ENCODE peak calls at places on chromosomes 1 and 21, in seven cellular contexts. V is heart right ventricle, A is right cardiac atrium, W is dorsolateral prefrontal cortex, S is caudate nucleus, C is tibial nerve, J is breast epithelium. P is an unnamed sample.
A peak's percentile ranks its signal among the peaks of the same experiment; 100 is the strongest.

GRCh38 chr1:29758764-29759499 is 522.6 kb downstream of the PTPRU start:
- DNase-seq in V (no peak), A (no peak), W (no peak), S (no peak), C (no peak), J (no peak), P (no peak)

GRCh38 chr1:233299450-233299849 is 3.9 kb upstream of the PCNX2 start:
- DNase-seq in V (no peak), A (no peak), W (no peak), S (no peak), C (no peak), J (no peak), P (no peak)

GRCh38 chr1:1777510-1777909 is 760 bp downstream of the NADK start:
- DNase-seq in V (peak; percentile 58), A (peak; percentile 72), W (no peak), S (no peak), C (peak; percentile 32), J (no peak), P (no peak)

GRCh38 chr1:201259476-201260235 is 23.6 kb upstream of the PKP1 start:
- DNase-seq in V (no peak), A (peak; percentile 37), W (no peak), S (no peak), C (no peak), J (no peak), P (no peak)

GRCh38 chr1:6111991-6112689 is 66.5 kb downstream of the KCNAB2 start:
- DNase-seq in V (no peak), A (peak; percentile 1), W (no peak), S (no peak), C (no peak), J (no peak), P (no peak)

GRCh38 chr21:27564684-27565280 is 597.9 kb upstream of the ADAMTS5 start:
- DNase-seq in V (peak; percentile 43), A (peak; percentile 39), W (no peak), S (peak; percentile 16), C (no peak), J (no peak), P (no peak)

GRCh38 chr1:24793762-24794161 is 48.5 kb downstream of the CLIC4 start:
- DNase-seq in V (peak; percentile 22), A (no peak), W (no peak), S (no peak), C (no peak), J (no peak), P (no peak)

GRCh38 chr1:108057536-108057935 is 92.6 kb upstream of the VAV3 start:
- DNase-seq in V (peak; percentile 60), A (peak; percentile 44), W (no peak), S (no peak), C (peak; percentile 28), J (peak; percentile 63), P (no peak)

GRCh38 chr1:54803761-54804470 is 2.8 kb upstream of the TTC22 start:
- DNase-seq in V (no peak), A (peak; percentile 75), W (no peak), S (no peak), C (no peak), J (no peak), P (no peak)

GRCh38 chr1:190478193-190479007 is 736 bp upstream of the BRINP3 start:
- DNase-seq in V (no peak), A (no peak), W (peak; percentile 40), S (no peak), C (no peak), J (no peak), P (no peak)

GRCh38 chr1:237179511-237179910 is 137.5 kb downstream of the RYR2 start:
- DNase-seq in V (no peak), A (no peak), W (no peak), S (no peak), C (no peak), J (no peak), P (no peak)

GRCh38 chr21:44299085-44299457 is 782 bp upstream of the PFKL start:
- DNase-seq in V (no peak), A (no peak), W (no peak), S (no peak), C (no peak), J (no peak), P (no peak)

GRCh38 chr1:220879090-220879508 is at the start of gene HLX:
- DNase-seq in V (peak; percentile 95), A (peak; percentile 94), W (peak; percentile 60), S (no peak), C (peak; percentile 81), J (no peak), P (peak; percentile 60)

GRCh38 chr21:45069711-45070110 is 4.7 kb upstream of the ADARB1 start:
- DNase-seq in V (no peak), A (no peak), W (no peak), S (no peak), C (no peak), J (peak; percentile 27), P (no peak)

GRCh38 chr1:55724551-55725325 is 509.6 kb upstream of the USP24 start:
- DNase-seq in V (no peak), A (no peak), W (no peak), S (no peak), C (no peak), J (no peak), P (no peak)

GRCh38 chr21:32412162-32412997 is at the start of gene EVA1C:
- DNase-seq in V (peak; percentile 80), A (peak; percentile 84), W (peak; percentile 33), S (peak; percentile 53), C (peak; percentile 49), J (peak; percentile 69), P (no peak)

GRCh38 chr1:222975472-222976122 is 160.8 kb downstream of the DISP1 start:
- DNase-seq in V (peak; percentile 13), A (no peak), W (no peak), S (no peak), C (no peak), J (no peak), P (no peak)

GRCh38 chr21:29217818-29218252 is 80.9 kb upstream of the BACH1 start:
- DNase-seq in V (no peak), A (no peak), W (no peak), S (no peak), C (no peak), J (no peak), P (no peak)

GRCh38 chr1:175599212-175599681 is 144.1 kb downstream of the TNR start:
- DNase-seq in V (no peak), A (no peak), W (no peak), S (no peak), C (no peak), J (no peak), P (peak; percentile 9)

GRCh38 chr1:157245823-157246222 is 107.6 kb upstream of the ETV3 start:
- DNase-seq in V (no peak), A (no peak), W (no peak), S (no peak), C (no peak), J (no peak), P (no peak)

GRCh38 chr1:99110140-99111041 is 105.7 kb upstream of the PLPPR5 start:
- DNase-seq in V (no peak), A (no peak), W (no peak), S (no peak), C (no peak), J (no peak), P (no peak)

GRCh38 chr1:52530563-52531144 is 22.2 kb downstream of the TUT4 start:
- DNase-seq in V (no peak), A (no peak), W (no peak), S (no peak), C (no peak), J (no peak), P (no peak)
- H3K27ac ChIP-seq in V (no peak overlapping the region), A (no peak overlapping the region), W (no peak overlapping the region), S (no peak overlapping the region), C (no peak overlapping the region), J (no peak overlapping the region), P (no peak overlapping the region)

GRCh38 chr1:203677771-203678170 is 51.1 kb downstream of the ATP2B4 start:
- DNase-seq in V (no peak), A (no peak), W (no peak), S (no peak), C (no peak), J (no peak), P (no peak)

GRCh38 chr1:203681739-203682138 is 55.1 kb downstream of the ATP2B4 start:
- DNase-seq in V (no peak), A (no peak), W (no peak), S (no peak), C (no peak), J (no peak), P (no peak)

GRCh38 chr1:203680765-203681164 is 54.1 kb downstream of the ATP2B4 start:
- DNase-seq in V (no peak), A (no peak), W (no peak), S (no peak), C (no peak), J (no peak), P (no peak)

GRCh38 chr1:203676455-203676854 is 49.8 kb downstream of the ATP2B4 start:
- DNase-seq in V (no peak), A (no peak), W (no peak), S (no peak), C (no peak), J (no peak), P (no peak)

GRCh38 chr1:203678943-203679661 is 52.5 kb downstream of the ATP2B4 start:
- DNase-seq in V (no peak), A (no peak), W (no peak), S (no peak), C (no peak), J (no peak), P (no peak)
- H3K27ac ChIP-seq in V (no peak overlapping the region), A (no peak overlapping the region), W (no peak overlapping the region), S (no peak overlapping the region), C (no peak overlapping the region), J (no peak overlapping the region), P (no peak overlapping the region)

GRCh38 chr1:230898748-230899147 is 30.4 kb upstream of the C1orf198 start:
- DNase-seq in V (no peak), A (no peak), W (no peak), S (no peak), C (no peak), J (no peak), P (no peak)

GRCh38 chr1:230895452-230895851 is 27.1 kb upstream of the C1orf198 start:
- DNase-seq in V (no peak), A (no peak), W (no peak), S (no peak), C (no peak), J (no peak), P (no peak)

GRCh38 chr1:230899845-230900251 is 31.5 kb upstream of the C1orf198 start:
- DNase-seq in V (no peak), A (peak; percentile 24), W (no peak), S (no peak), C (no peak), J (no peak), P (no peak)

GRCh38 chr1:230896719-230897118 is 28.4 kb upstream of the C1orf198 start:
- DNase-seq in V (no peak), A (no peak), W (no peak), S (no peak), C (no peak), J (no peak), P (no peak)

DNA sequence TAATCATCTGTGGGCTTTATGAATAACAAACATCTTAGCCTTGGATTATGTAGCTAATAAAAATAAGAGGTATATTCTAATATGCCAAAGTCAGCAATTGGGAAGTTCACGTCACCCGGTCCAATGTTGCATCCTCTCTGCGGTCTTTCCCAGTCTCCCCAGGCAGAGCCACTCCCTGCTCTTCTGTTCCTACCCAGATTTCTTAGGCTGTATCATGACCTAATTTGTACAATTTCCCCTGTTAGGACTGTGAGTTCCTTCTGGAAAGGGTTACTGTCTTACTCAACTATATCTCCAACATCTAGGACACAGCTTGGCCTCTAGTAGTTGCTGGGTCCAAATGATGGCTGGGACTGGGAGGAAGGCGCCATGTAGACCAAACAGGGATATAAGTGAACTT is 29.8 kb upstream of the C1orf198 start:
- DNase-seq in V (no peak), A (no peak), W (no peak), S (no peak), C (no peak), J (no peak), P (no peak)
- H3K27ac ChIP-seq in V (no peak overlapping the region), A (no peak overlapping the region), W (no peak overlapping the region), S (no peak overlapping the region), C (no peak overlapping the region), J (no peak overlapping the region), P (no peak overlapping the region)

GRCh38 chr1:161408404-161409085 is 40.9 kb upstream of the CFAP126 start:
- DNase-seq in V (no peak), A (no peak), W (no peak), S (no peak), C (no peak), J (no peak), P (no peak)
- H3K27ac ChIP-seq in V (no peak overlapping the region), A (no peak overlapping the region), W (no peak overlapping the region), S (no peak overlapping the region), C (no peak overlapping the region), J (no peak overlapping the region), P (no peak overlapping the region)